ENCODE peak calls at places on chromosomes 7 and 10, in nine cellular contexts. S is pons, X is posterior vena cava, R is hepatocyte, I is RPMI8226, Y is mesothelial cell of epicardium, Q is EH, W is GM20000, U is endothelial cell of umbilical vein. D is an unnamed sample.

GRCh38 chr10:35184527-35185171 is 58.0 kb downstream of the CREM start:
- DNase-seq in S (no peak), X (no peak), R (no peak), I (peak), Y (no peak), Q (no peak), W (peak), U (peak), D (no peak)

GRCh38 chr7:26658080-26658697 is 206.2 kb downstream of the SKAP2 start:
- DNase-seq in S (peak), X (no peak), R (no peak), I (no peak), Y (no peak), Q (no peak), W (no peak), U (no peak), D (no peak)

GRCh38 chr7:25361388-25361787 is 133.1 kb upstream of the NPVF start:
- DNase-seq in S (no peak), X (no peak), R (no peak), I (no peak), Y (no peak), Q (no peak), W (no peak), U (no peak), D (no peak)

GRCh38 chr7:105149827-105150226 is 135.8 kb downstream of the KMT2E start:
- DNase-seq in S (no peak), X (no peak), R (no peak), I (no peak), Y (no peak), Q (peak), W (no peak), U (peak), D (no peak)

GRCh38 chr7:80895056-80895455 is 23.8 kb downstream of the SEMA3C start:
- DNase-seq in S (no peak), X (no peak), R (no peak), I (no peak), Y (no peak), Q (peak), W (no peak), U (no peak), D (no peak)

GRCh38 chr7:129719980-129720732 is 108.6 kb downstream of the NRF1 start:
- DNase-seq in S (peak), X (no peak), R (no peak), I (peak), Y (no peak), Q (no peak), W (no peak), U (no peak), D (no peak)

GRCh38 chr7:106284516-106285050 is at the start of gene NAMPT:
- DNase-seq in S (no peak), X (peak), R (peak), I (peak), Y (peak), Q (peak), W (peak), U (peak), D (peak)

GRCh38 chr10:11339013-11339412 is 272.4 kb downstream of the USP6NL start:
- DNase-seq in S (no peak), X (no peak), R (no peak), I (no peak), Y (no peak), Q (no peak), W (no peak), U (no peak), D (no peak)

GRCh38 chr10:97499561-97500296 is 1.0 kb downstream of the UBTD1 start:
- DNase-seq in S (peak), X (peak), R (no peak), I (peak), Y (no peak), Q (peak), W (no peak), U (peak), D (no peak)

GRCh38 chr10:96765406-96766240 is 45.3 kb upstream of the PIK3AP1 start:
- DNase-seq in S (peak), X (peak), R (peak), I (peak), Y (peak), Q (peak), W (peak), U (peak), D (peak)

GRCh38 chr7:116708861-116709260 is 36.9 kb downstream of the MET start:
- DNase-seq in S (no peak), X (no peak), R (no peak), I (no peak), Y (no peak), Q (no peak), W (no peak), U (no peak), D (no peak)

GRCh38 chr10:63866075-63866746 is 345.0 kb downstream of the REEP3 start:
- DNase-seq in S (peak), X (no peak), R (peak), I (peak), Y (peak), Q (peak), W (peak), U (peak), D (peak)

GRCh38 chr10:117504601-117505000 is 37.9 kb upstream of the EMX2 start:
- DNase-seq in S (no peak), X (no peak), R (no peak), I (no peak), Y (no peak), Q (no peak), W (no peak), U (no peak), D (no peak)

GRCh38 chr10:44261296-44261695 is 123.6 kb downstream of the CXCL12 start:
- DNase-seq in S (no peak), X (no peak), R (no peak), I (no peak), Y (no peak), Q (no peak), W (no peak), U (no peak), D (no peak)

GRCh38 chr10:86367339-86367951 is 850 bp upstream of the GRID1 start:
- DNase-seq in S (no peak), X (no peak), R (no peak), I (no peak), Y (no peak), Q (peak), W (peak), U (no peak), D (no peak)

GRCh38 chr7:42107484-42107883 is 129.5 kb downstream of the GLI3 start:
- DNase-seq in S (no peak), X (no peak), R (peak), I (no peak), Y (no peak), Q (peak), W (no peak), U (no peak), D (no peak)

GRCh38 chr10:119207713-119208552 is 562 bp downstream of the GRK5 start:
- DNase-seq in S (peak), X (peak), R (peak), I (peak), Y (no peak), Q (peak), W (peak), U (peak), D (no peak)

GRCh38 chr7:129376076-129376777 is 58.0 kb upstream of the STRIP2 start:
- DNase-seq in S (peak), X (no peak), R (peak), I (peak), Y (no peak), Q (peak), W (peak), U (peak), D (no peak)

GRCh38 chr7:105829681-105830322 is 46.6 kb downstream of the ATXN7L1 start:
- DNase-seq in S (no peak), X (no peak), R (no peak), I (no peak), Y (no peak), Q (peak), W (no peak), U (peak), D (no peak)

GRCh38 chr10:91909178-91909677 is at the start of gene FGFBP3:
- DNase-seq in S (peak), X (no peak), R (peak), I (peak), Y (peak), Q (peak), W (peak), U (no peak), D (no peak)

D was measured in H1.